ENCODE peak calls at places on chromosomes 5 and 9, in five cellular contexts. U is left ventricle myocardium inferior, P is body of pancreas, N is AG04449, Y is testis. W is an unnamed sample.

GRCh38 chr9:136482046-136482792 is 621 bp downstream of the SEC16A start:
- DNase-seq in U (no peak), P (peak; percentile 45), N (no peak), Y (no peak), W (no peak)

GRCh38 chr5:176400382-176401156 is 12.0 kb downstream of the HIGD2A start:
- DNase-seq in U (no peak), P (no peak), N (no peak), Y (no peak), W (no peak)

GRCh38 chr5:112013660-112014059 is 256.7 kb upstream of the NREP start:
- DNase-seq in U (no peak), P (no peak), N (no peak), Y (no peak), W (no peak)

GRCh38 chr5:5584236-5584749 is 161.8 kb downstream of the ICE1 start:
- DNase-seq in U (no peak), P (no peak), N (no peak), Y (no peak), W (no peak)

GRCh38 chr9:129852575-129852974 is 17.3 kb downstream of the USP20 start:
- DNase-seq in U (no peak), P (no peak), N (no peak), Y (no peak), W (no peak)

GRCh38 chr5:146891511-146891910 is 13.0 kb upstream of the PPP2R2B start:
- DNase-seq in U (no peak), P (no peak), N (no peak), Y (no peak), W (no peak)

GRCh38 chr9:127550751-127551150 is 61.3 kb upstream of the STXBP1 start:
- DNase-seq in U (no peak), P (peak; percentile 63), N (no peak), Y (no peak), W (no peak)

GRCh38 chr5:155699385-155699784 is 627.6 kb upstream of the SGCD start:
- DNase-seq in U (no peak), P (no peak), N (no peak), Y (peak; percentile 15), W (no peak)

GRCh38 chr5:55857247-55857640 is 6.1 kb downstream of the IL31RA start:
- DNase-seq in U (no peak), P (no peak), N (no peak), Y (no peak), W (no peak)

GRCh38 chr9:1647776-1648175 is 367.4 kb upstream of the SMARCA2 start:
- DNase-seq in U (no peak), P (peak; percentile 25), N (no peak), Y (no peak), W (no peak)

GRCh38 chr5:179318193-179318955 is 26.9 kb downstream of the ADAMTS2 start:
- DNase-seq in U (no peak), P (no peak), N (no peak), Y (no peak), W (no peak)

GRCh38 chr5:41641621-41642020 is 131.2 kb upstream of the PLCXD3 start:
- DNase-seq in U (no peak), P (no peak), N (no peak), Y (no peak), W (no peak)

GRCh38 chr5:6638236-6638635 is 5.0 kb downstream of the SRD5A1 start:
- DNase-seq in U (no peak), P (no peak), N (no peak), Y (no peak), W (no peak)

GRCh38 chr5:1659100-1660036 is 135.6 kb upstream of the LPCAT1 start:
- DNase-seq in U (no peak), P (no peak), N (no peak), Y (no peak), W (no peak)

GRCh38 chr5:8907168-8907868 is 638.6 kb downstream of the SEMA5A start:
- DNase-seq in U (no peak), P (no peak), N (peak; percentile 37), Y (no peak), W (peak; percentile 58)
- H3K4me3 ChIP-seq in U (no peak overlapping the region), P (no peak overlapping the region), N (no peak overlapping the region), Y (no peak overlapping the region), W (no peak overlapping the region)

GRCh38 chr9:114356792-114357191 is 27.1 kb downstream of the ORM2 start:
- DNase-seq in U (no peak), P (no peak), N (no peak), Y (no peak), W (no peak)
- H3K4me3 ChIP-seq in U (no peak overlapping the region), P (no peak overlapping the region), N (no peak overlapping the region), Y (no peak overlapping the region), W (no peak overlapping the region)

GRCh38 chr9:78262655-78263054 is 26.8 kb downstream of the CEP78 start:
- DNase-seq in U (no peak), P (no peak), N (no peak), Y (no peak), W (no peak)
- H3K4me3 ChIP-seq in U (no peak overlapping the region), P (no peak overlapping the region), N (no peak overlapping the region), Y (no peak overlapping the region), W (no peak overlapping the region)

DNA sequence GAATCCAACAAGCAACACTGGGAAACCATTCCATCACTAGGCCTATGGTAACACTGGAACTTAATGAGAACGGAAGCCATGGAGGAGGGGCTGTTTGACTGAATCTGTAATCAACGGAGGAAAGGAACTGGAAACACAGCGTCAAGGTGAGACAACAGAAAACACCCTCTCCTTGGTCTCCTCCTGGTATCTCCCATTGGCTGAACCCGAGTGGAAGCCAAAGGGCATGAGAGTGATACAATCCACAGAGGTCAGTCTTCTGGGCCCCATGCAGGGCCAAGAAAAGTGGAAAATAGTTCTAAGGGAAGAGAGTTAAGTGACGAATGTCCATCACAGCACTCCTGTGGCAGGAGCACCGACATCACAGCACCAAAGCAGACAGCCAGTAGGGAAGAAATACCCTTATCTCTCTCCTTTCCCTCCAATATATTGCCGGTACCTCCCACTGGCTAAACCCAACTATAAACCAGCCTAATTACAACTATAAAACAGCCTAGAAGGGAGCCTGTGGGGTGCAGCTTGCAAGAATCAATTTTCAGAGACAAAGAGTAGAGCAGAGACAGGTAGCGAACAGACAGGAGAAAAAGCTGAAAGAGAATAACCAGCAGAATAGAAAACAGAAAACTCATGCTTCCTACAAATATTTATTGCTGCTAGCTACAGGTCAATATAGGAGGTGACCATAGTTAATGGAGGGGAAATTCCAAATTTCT is 107.4 kb upstream of the IFNE start:
- DNase-seq in U (no peak), P (no peak), N (no peak), Y (no peak), W (no peak)
- H3K4me3 ChIP-seq in U (no peak overlapping the region), P (no peak overlapping the region), N (no peak overlapping the region), Y (no peak overlapping the region), W (peak overlapping the region; percentile 56)

DNA sequence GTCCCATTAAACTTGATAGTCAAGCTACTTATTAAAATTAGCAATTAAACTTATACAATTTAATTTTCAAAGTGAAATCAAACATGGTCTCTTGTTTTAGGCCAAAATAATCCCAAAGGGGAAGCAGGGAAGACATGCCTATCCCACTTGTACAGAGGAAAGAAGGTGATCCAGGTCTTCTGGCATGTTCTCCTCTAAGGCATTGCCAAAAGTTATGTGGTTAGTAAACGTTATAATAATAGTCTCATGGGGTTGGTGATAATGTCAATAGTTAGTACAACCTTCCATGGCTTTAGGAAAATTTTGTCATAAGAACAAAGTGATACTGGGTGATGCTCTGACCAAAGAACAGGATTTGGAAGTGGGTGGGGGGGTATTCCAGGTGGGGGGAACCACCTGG is 52.8 kb downstream of the ROR2 start:
- DNase-seq in U (no peak), P (no peak), N (no peak), Y (no peak), W (no peak)
- H3K4me3 ChIP-seq in U (no peak overlapping the region), P (no peak overlapping the region), N (no peak overlapping the region), Y (no peak overlapping the region), W (no peak overlapping the region)

GRCh38 chr9:16705121-16705604 is 165.3 kb downstream of the BNC2 start:
- DNase-seq in U (peak; percentile 83), P (peak; percentile 80), N (peak; percentile 91), Y (peak; percentile 64), W (peak; percentile 94)
- H3K4me3 ChIP-seq in U (peak overlapping the region; percentile 57), P (no peak overlapping the region), N (peak overlapping the region; percentile 34), Y (no peak overlapping the region), W (peak overlapping the region; percentile 56)

GRCh38 chr5:31640024-31640423 is 1.1 kb downstream of the PDZD2 start:
- DNase-seq in U (peak; percentile 50), P (no peak), N (no peak), Y (no peak), W (no peak)
- H3K4me3 ChIP-seq in U (peak overlapping the region; percentile 88), P (no peak overlapping the region), N (no peak overlapping the region), Y (peak overlapping the region; percentile 56), W (no peak overlapping the region)

GRCh38 chr9:70006299-70006698 is 37.3 kb upstream of the MAMDC2 start:
- DNase-seq in U (no peak), P (no peak), N (no peak), Y (no peak), W (no peak)
- H3K4me3 ChIP-seq in U (no peak overlapping the region), P (no peak overlapping the region), N (no peak overlapping the region), Y (no peak overlapping the region), W (no peak overlapping the region)

GRCh38 chr9:114925039-114925438 is 5.4 kb downstream of the TNFSF8 start:
- DNase-seq in U (no peak), P (no peak), N (no peak), Y (no peak), W (no peak)
- H3K4me3 ChIP-seq in U (no peak overlapping the region), P (no peak overlapping the region), N (no peak overlapping the region), Y (no peak overlapping the region), W (no peak overlapping the region)